ENCODE peak calls at places on chromosomes 1 and 21, in ten cellular contexts. H is neural progenitor cell, I is tibial artery, N is fibroblast of lung, O is esophagus squamous epithelium, R is cardiac muscle cell, V is spleen, E is brain microvascular endothelial cell, J is substantia nigra, Z is A549. X is an unnamed sample.

GRCh38 chr1:25645641-25646400 is 29.2 kb downstream of the MAN1C1 start:
- DNase-seq in H (no peak), I (no peak), N (no peak), O (no peak), R (no peak), V (no peak), E (no peak), J (no peak), Z (no peak), X (no peak)

GRCh38 chr1:159867322-159868064 is 5.0 kb upstream of the VSIG8 start:
- DNase-seq in H (no peak), I (no peak), N (peak), O (no peak), R (peak), V (no peak), E (no peak), J (no peak), Z (no peak), X (no peak)

GRCh38 chr1:159595006-159595405 is 7.4 kb downstream of the APCS start:
- DNase-seq in H (no peak), I (no peak), N (no peak), O (no peak), R (no peak), V (no peak), E (no peak), J (no peak), Z (no peak), X (no peak)

GRCh38 chr1:103457856-103458255 is 67.6 kb upstream of the RNPC3 start:
- DNase-seq in H (peak), I (no peak), N (no peak), O (no peak), R (peak), V (no peak), E (no peak), J (no peak), Z (no peak), X (no peak)

GRCh38 chr1:8396912-8397406 is 79.0 kb downstream of the SLC45A1 start:
- DNase-seq in H (no peak), I (peak), N (peak), O (no peak), R (peak), V (no peak), E (peak), J (no peak), Z (peak), X (no peak)

GRCh38 chr1:167554028-167554779 is 642 bp upstream of the CREG1 start:
- DNase-seq in H (peak), I (no peak), N (no peak), O (no peak), R (no peak), V (no peak), E (no peak), J (peak), Z (no peak), X (no peak)

GRCh38 chr1:61568460-61569211 is 156.3 kb downstream of the TM2D1 start:
- DNase-seq in H (peak), I (no peak), N (no peak), O (no peak), R (no peak), V (no peak), E (no peak), J (no peak), Z (no peak), X (no peak)

GRCh38 chr21:45542667-45543370 is 579 bp upstream of the SLC19A1 start:
- DNase-seq in H (no peak), I (peak), N (no peak), O (no peak), R (no peak), V (peak), E (no peak), J (no peak), Z (no peak), X (no peak)

GRCh38 chr21:37207441-37208009 is 59.6 kb downstream of the VPS26C start:
- DNase-seq in H (no peak), I (no peak), N (peak), O (no peak), R (peak), V (peak), E (no peak), J (peak), Z (no peak), X (no peak)

GRCh38 chr1:2194319-2194897 is at the start of gene FAAP20:
- DNase-seq in H (peak), I (no peak), N (peak), O (no peak), R (peak), V (no peak), E (peak), J (peak), Z (peak), X (peak)

GRCh38 chr1:98939471-98939870 is 65.2 kb downstream of the PLPPR5 start:
- DNase-seq in H (no peak), I (no peak), N (no peak), O (no peak), R (no peak), V (no peak), E (no peak), J (no peak), Z (no peak), X (no peak)

GRCh38 chr1:4659247-4659646 is 4.8 kb downstream of the AJAP1 start:
- DNase-seq in H (peak), I (no peak), N (no peak), O (no peak), R (no peak), V (no peak), E (no peak), J (no peak), Z (no peak), X (no peak)

GRCh38 chr1:59232209-59232608 is 64.7 kb upstream of the FGGY start:
- DNase-seq in H (no peak), I (no peak), N (peak), O (no peak), R (peak), V (no peak), E (no peak), J (no peak), Z (no peak), X (no peak)

GRCh38 chr1:56156937-56157336 is 422.4 kb downstream of the PLPP3 start:
- DNase-seq in H (no peak), I (no peak), N (no peak), O (no peak), R (no peak), V (no peak), E (no peak), J (no peak), Z (no peak), X (no peak)

GRCh38 chr1:180586671-180587155 is 27.9 kb downstream of the OVAAL start:
- DNase-seq in H (no peak), I (no peak), N (peak), O (no peak), R (no peak), V (no peak), E (peak), J (no peak), Z (peak), X (no peak)

GRCh38 chr1:2823921-2824660 is 22.6 kb upstream of the TTC34 start:
- DNase-seq in H (no peak), I (no peak), N (no peak), O (no peak), R (no peak), V (no peak), E (no peak), J (no peak), Z (no peak), X (no peak)

GRCh38 chr1:245091171-245091621 is 63.6 kb upstream of the KIF26B start:
- DNase-seq in H (no peak), I (no peak), N (peak), O (no peak), R (no peak), V (no peak), E (peak), J (no peak), Z (no peak), X (no peak)

GRCh38 chr1:110647254-110647891 is 27.4 kb downstream of the KCNA3 start:
- DNase-seq in H (no peak), I (no peak), N (peak), O (no peak), R (no peak), V (no peak), E (no peak), J (no peak), Z (no peak), X (no peak)

GRCh38 chr1:231626951-231627614 is 493 bp downstream of the DISC1 start:
- DNase-seq in H (peak), I (peak), N (peak), O (no peak), R (peak), V (peak), E (peak), J (peak), Z (peak), X (peak)

GRCh38 chr1:119007343-119007671 is 19.2 kb upstream of the TBX15 start:
- DNase-seq in H (peak), I (no peak), N (no peak), O (no peak), R (no peak), V (peak), E (no peak), J (no peak), Z (no peak), X (no peak)

GRCh38 chr1:225691861-225692516 is 39.1 kb upstream of the ENAH start:
- DNase-seq in H (no peak), I (peak), N (peak), O (no peak), R (no peak), V (no peak), E (peak), J (no peak), Z (no peak), X (no peak)

GRCh38 chr21:15823486-15824150 is 93.8 kb downstream of the USP25 start:
- DNase-seq in H (no peak), I (no peak), N (no peak), O (no peak), R (no peak), V (no peak), E (no peak), J (no peak), Z (no peak), X (no peak)

GRCh38 chr1:39142394-39143060 is 62.0 kb upstream of the MACF1 start:
- DNase-seq in H (peak), I (no peak), N (no peak), O (no peak), R (no peak), V (no peak), E (no peak), J (peak), Z (no peak), X (no peak)

GRCh38 chr1:150895618-150896017 is 8.7 kb downstream of the CTXND2 start:
- DNase-seq in H (no peak), I (no peak), N (peak), O (no peak), R (no peak), V (no peak), E (peak), J (no peak), Z (peak), X (no peak)

GRCh38 chr1:18936471-18936813 is 20.0 kb downstream of the IFFO2 start:
- DNase-seq in H (no peak), I (no peak), N (no peak), O (no peak), R (no peak), V (no peak), E (no peak), J (no peak), Z (no peak), X (no peak)

GRCh38 chr1:111803951-111804350 is 48.2 kb downstream of the DDX20 start:
- DNase-seq in H (no peak), I (no peak), N (no peak), O (no peak), R (no peak), V (no peak), E (no peak), J (no peak), Z (no peak), X (no peak)

GRCh38 chr1:111802984-111803383 is 47.3 kb downstream of the DDX20 start:
- DNase-seq in H (no peak), I (no peak), N (no peak), O (no peak), R (no peak), V (no peak), E (no peak), J (no peak), Z (no peak), X (no peak)

GRCh38 chr1:111801071-111801850 is 45.6 kb downstream of the DDX20 start:
- DNase-seq in H (peak), I (no peak), N (no peak), O (no peak), R (peak), V (no peak), E (no peak), J (no peak), Z (no peak), X (no peak)

GRCh38 chr1:111802110-111802509 is 46.4 kb downstream of the DDX20 start:
- DNase-seq in H (no peak), I (no peak), N (no peak), O (no peak), R (no peak), V (no peak), E (no peak), J (no peak), Z (no peak), X (no peak)

DNA sequence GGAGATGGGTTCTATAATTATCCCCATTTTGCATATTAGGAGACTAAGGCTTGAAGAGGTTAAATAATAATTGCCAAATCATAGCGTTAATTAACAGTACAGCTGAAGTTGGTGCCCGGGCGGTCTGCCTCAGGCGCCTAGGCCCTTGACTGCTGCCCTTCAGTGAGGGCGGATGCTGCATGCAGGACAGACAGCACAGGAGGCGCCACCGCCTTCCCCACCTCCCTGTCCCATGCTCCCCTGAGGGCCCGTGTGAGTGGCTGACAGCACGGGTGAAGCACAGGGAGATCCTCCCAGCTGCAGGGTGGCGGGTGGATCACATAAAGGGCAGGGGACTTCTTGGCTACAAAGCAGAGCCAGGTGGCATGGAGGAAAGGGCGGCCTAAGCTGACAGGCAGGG is 49.0 kb downstream of the DDX20 start:
- DNase-seq in H (no peak), I (no peak), N (no peak), O (no peak), R (no peak), V (no peak), E (no peak), J (no peak), Z (no peak), X (no peak)
- H3K27ac ChIP-seq in H (no peak), I (no peak), N (no peak), O (no peak), R (no peak), V (no peak), E (no peak), J (no peak), Z (no peak), X (no peak)

DNA sequence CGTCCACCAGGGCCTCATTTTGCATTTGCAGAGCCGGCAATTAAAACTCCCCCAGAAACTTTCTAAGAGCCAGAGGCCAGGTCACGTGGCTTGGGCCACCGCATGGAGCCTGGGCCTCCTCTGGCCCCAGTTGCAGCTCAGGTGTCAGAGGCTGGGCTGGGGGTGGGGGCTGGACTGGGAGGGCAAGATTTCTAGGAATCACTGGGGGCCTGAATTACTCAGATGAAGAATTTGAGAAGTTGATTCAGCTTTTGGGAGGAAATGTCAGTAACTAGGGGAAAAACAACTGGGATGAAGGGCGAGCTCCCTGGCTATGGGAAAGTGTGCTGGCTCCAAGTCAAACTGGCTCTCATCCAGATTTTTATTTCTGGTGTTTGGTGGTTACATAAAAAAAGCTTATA is 151.0 kb downstream of the CDC7 start:
- DNase-seq in H (no peak), I (peak), N (peak), O (no peak), R (no peak), V (no peak), E (peak), J (no peak), Z (no peak), X (no peak)
- H3K27ac ChIP-seq in H (no peak), I (peak), N (peak), O (peak), R (no peak), V (peak), E (peak), J (no peak), Z (peak), X (no peak)

GRCh38 chr1:182662121-182662890 is 22.1 kb downstream of the RGS8 start:
- DNase-seq in H (peak), I (no peak), N (no peak), O (no peak), R (no peak), V (no peak), E (peak), J (peak), Z (no peak), X (no peak)
- H3K27ac ChIP-seq in H (no peak), I (no peak), N (no peak), O (no peak), R (no peak), V (no peak), E (no peak), J (no peak), Z (no peak), X (no peak)

GRCh38 chr1:37851782-37852210 is 7.6 kb downstream of the MTF1 start:
- DNase-seq in H (no peak), I (no peak), N (peak), O (no peak), R (no peak), V (no peak), E (no peak), J (no peak), Z (no peak), X (no peak)

GRCh38 chr1:37851271-37851670 is 8.1 kb downstream of the MTF1 start:
- DNase-seq in H (no peak), I (no peak), N (no peak), O (no peak), R (no peak), V (no peak), E (no peak), J (no peak), Z (no peak), X (no peak)

GRCh38 chr1:37853157-37853556 is 6.2 kb downstream of the MTF1 start:
- DNase-seq in H (no peak), I (no peak), N (no peak), O (no peak), R (no peak), V (no peak), E (no peak), J (no peak), Z (no peak), X (no peak)

GRCh38 chr1:37850352-37850955 is 8.9 kb downstream of the MTF1 start:
- DNase-seq in H (no peak), I (no peak), N (no peak), O (no peak), R (no peak), V (no peak), E (no peak), J (no peak), Z (no peak), X (no peak)

DNA sequence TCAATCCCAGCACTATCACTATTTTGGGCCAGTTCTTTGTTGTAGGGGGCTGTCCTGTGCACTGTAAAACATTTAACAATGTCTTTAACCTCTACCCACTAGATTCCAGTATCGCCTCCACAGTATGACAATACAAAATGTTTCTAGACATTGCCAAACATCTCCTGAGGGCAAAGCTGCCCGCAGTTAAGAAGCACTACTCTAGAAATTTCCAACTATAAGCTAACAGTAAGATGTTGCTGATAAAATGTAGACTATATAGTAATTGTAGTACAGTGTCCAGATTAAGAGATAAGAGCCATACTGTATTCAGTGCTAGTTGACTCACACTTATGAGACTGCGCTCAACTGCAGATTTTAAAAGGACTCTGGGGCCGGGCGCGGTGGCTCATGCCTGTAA is 5.0 kb downstream of the MTF1 start:
- DNase-seq in H (no peak), I (no peak), N (no peak), O (no peak), R (no peak), V (no peak), E (no peak), J (no peak), Z (no peak), X (no peak)
- H3K27ac ChIP-seq in H (no peak), I (no peak), N (no peak), O (no peak), R (no peak), V (no peak), E (no peak), J (no peak), Z (no peak), X (no peak)

DNA sequence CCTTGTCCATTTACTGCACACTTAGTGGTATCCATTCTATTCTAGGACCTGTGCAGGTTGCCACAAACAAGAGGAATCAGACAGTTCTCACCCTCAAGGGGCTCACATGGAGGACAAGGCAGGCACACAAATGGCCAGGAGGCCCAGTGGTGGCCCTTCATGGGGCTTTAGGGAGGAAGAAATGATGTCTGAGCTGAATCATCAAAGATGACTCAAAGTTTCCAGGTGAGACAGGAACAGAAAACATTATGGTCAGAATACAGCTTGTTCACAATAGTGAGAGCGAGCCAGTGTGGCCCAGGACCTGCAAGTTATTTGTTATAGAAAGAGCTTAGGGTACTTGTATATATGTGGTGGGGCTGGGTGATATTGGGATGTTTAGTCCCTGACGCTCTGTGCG is 26.4 kb downstream of the SHISAL2A start:
- DNase-seq in H (no peak), I (no peak), N (no peak), O (no peak), R (no peak), V (no peak), E (no peak), J (no peak), Z (no peak), X (no peak)
- H3K27ac ChIP-seq in H (no peak), I (no peak), N (no peak), O (no peak), R (no peak), V (no peak), E (no peak), J (no peak), Z (no peak), X (no peak)

GRCh38 chr1:177950506-177950905 is 19.4 kb downstream of the SEC16B start:
- DNase-seq in H (no peak), I (no peak), N (no peak), O (no peak), R (no peak), V (no peak), E (no peak), J (no peak), Z (no peak), X (no peak)

GRCh38 chr1:177948336-177948972 is 21.4 kb downstream of the SEC16B start:
- DNase-seq in H (peak), I (peak), N (peak), O (no peak), R (peak), V (no peak), E (peak), J (peak), Z (peak), X (no peak)

GRCh38 chr1:177954076-177954475 is 15.8 kb downstream of the SEC16B start:
- DNase-seq in H (no peak), I (no peak), N (no peak), O (no peak), R (no peak), V (no peak), E (no peak), J (no peak), Z (no peak), X (no peak)

GRCh38 chr1:177953549-177953948 is 16.3 kb downstream of the SEC16B start:
- DNase-seq in H (no peak), I (no peak), N (no peak), O (no peak), R (no peak), V (no peak), E (no peak), J (no peak), Z (no peak), X (no peak)

GRCh38 chr1:177952249-177952648 is 17.6 kb downstream of the SEC16B start:
- DNase-seq in H (no peak), I (no peak), N (no peak), O (no peak), R (no peak), V (no peak), E (no peak), J (no peak), Z (no peak), X (no peak)
- H3K27ac ChIP-seq in H (no peak), I (no peak), N (no peak), O (no peak), R (no peak), V (no peak), E (no peak), J (no peak), Z (no peak), X (no peak)

DNA sequence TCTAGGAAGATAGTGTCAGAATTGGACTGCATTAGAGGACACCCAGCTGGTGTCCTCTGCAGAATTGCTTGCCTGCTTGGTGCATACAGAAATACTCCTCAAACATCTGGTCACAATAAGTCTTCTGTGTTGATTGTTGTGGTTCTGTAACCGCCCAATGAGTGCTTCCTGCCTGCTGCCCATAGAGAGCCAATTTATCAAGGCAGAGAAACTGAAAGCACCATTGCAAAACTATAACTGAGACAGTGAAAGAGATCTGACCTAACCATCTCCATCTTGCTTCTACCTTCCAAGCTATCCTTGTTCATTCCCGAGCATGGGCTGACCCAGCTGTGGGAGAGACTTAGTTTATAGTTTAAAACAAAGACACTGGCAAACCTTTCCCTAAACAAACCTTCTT is 462.4 kb upstream of the RGS18 start:
- DNase-seq in H (no peak), I (no peak), N (peak), O (no peak), R (no peak), V (no peak), E (no peak), J (no peak), Z (no peak), X (no peak)
- H3K27ac ChIP-seq in H (no peak), I (no peak), N (no peak), O (no peak), R (no peak), V (no peak), E (no peak), J (no peak), Z (no peak), X (no peak)